ENCODE peak calls at places on chromosomes 4 and X, in nine cellular contexts. One of them, this sample, is unnamed. For H3K36me3, the result is how much of the 10 kb centered on the place peaks cover.

GRCh38 chrX:77814210-77814609 is 28.2 kb upstream of the ATRX start:
- DNase-seq in brain microvascular endothelial cell: no peak
- DNase-seq in HCT116: no peak
- DNase-seq in GM23248: no peak
- DNase-seq in right lobe of liver: no peak
- DNase-seq in Peyer's patch: no peak
- DNase-seq in WERI-Rb-1: no peak
- DNase-seq in kidney: no peak
- DNase-seq in mucosa of descending colon: no peak
- DNase-seq in this sample: no peak

GRCh38 chr4:87321888-87322287 is 794 bp downstream of the HSD17B13 start:
- DNase-seq in mucosa of descending colon: no peak
- DNase-seq in brain microvascular endothelial cell: no peak
- DNase-seq in right lobe of liver: no peak
- DNase-seq in Peyer's patch: no peak
- DNase-seq in HCT116: no peak
- DNase-seq in WERI-Rb-1: no peak
- DNase-seq in kidney: no peak
- DNase-seq in GM23248: no peak
- DNase-seq in this sample: no peak

GRCh38 chr4:185997287-185997686 is 71.7 kb upstream of the TLR3 start:
- DNase-seq in brain microvascular endothelial cell: no peak
- DNase-seq in mucosa of descending colon: no peak
- DNase-seq in HCT116: no peak
- DNase-seq in Peyer's patch: no peak
- DNase-seq in right lobe of liver: no peak
- DNase-seq in WERI-Rb-1: no peak
- DNase-seq in kidney: no peak
- DNase-seq in GM23248: no peak
- DNase-seq in this sample: no peak

GRCh38 chr4:186958951-186959350 is 235.3 kb upstream of the FAT1 start:
- DNase-seq in WERI-Rb-1: no peak
- DNase-seq in kidney: no peak
- DNase-seq in GM23248: no peak
- DNase-seq in mucosa of descending colon: no peak
- DNase-seq in right lobe of liver: no peak
- DNase-seq in Peyer's patch: no peak
- DNase-seq in HCT116: no peak
- DNase-seq in brain microvascular endothelial cell: no peak
- DNase-seq in this sample: no peak

GRCh38 chr4:113094802-113095201 is 45.3 kb downstream of the ANK2 start:
- DNase-seq in Peyer's patch: no peak
- DNase-seq in WERI-Rb-1: no peak
- DNase-seq in brain microvascular endothelial cell: no peak
- DNase-seq in kidney: no peak
- DNase-seq in GM23248: peak
- DNase-seq in mucosa of descending colon: no peak
- DNase-seq in HCT116: peak
- DNase-seq in right lobe of liver: no peak
- DNase-seq in this sample: no peak

GRCh38 chrX:637660-638481 is 7.3 kb downstream of the SHOX start:
- DNase-seq in WERI-Rb-1: no peak
- DNase-seq in brain microvascular endothelial cell: no peak
- DNase-seq in right lobe of liver: no peak
- DNase-seq in mucosa of descending colon: no peak
- DNase-seq in Peyer's patch: no peak
- DNase-seq in GM23248: no peak
- DNase-seq in kidney: no peak
- DNase-seq in HCT116: no peak
- DNase-seq in this sample: no peak

GRCh38 chr4:151524610-151525009 is 115.6 kb downstream of the FHIP1A start:
- DNase-seq in mucosa of descending colon: no peak
- DNase-seq in GM23248: no peak
- DNase-seq in HCT116: no peak
- DNase-seq in WERI-Rb-1: no peak
- DNase-seq in Peyer's patch: no peak
- DNase-seq in brain microvascular endothelial cell: no peak
- DNase-seq in right lobe of liver: no peak
- DNase-seq in kidney: no peak
- DNase-seq in this sample: no peak

GRCh38 chrX:14476169-14476568 is 53.2 kb upstream of the GLRA2 start:
- DNase-seq in Peyer's patch: no peak
- DNase-seq in kidney: no peak
- DNase-seq in GM23248: peak
- DNase-seq in right lobe of liver: no peak
- DNase-seq in WERI-Rb-1: no peak
- DNase-seq in HCT116: no peak
- DNase-seq in brain microvascular endothelial cell: no peak
- DNase-seq in mucosa of descending colon: no peak
- DNase-seq in this sample: no peak

GRCh38 chr4:130705023-130705422 is 1609.1 kb downstream of the C4orf33 start:
- DNase-seq in mucosa of descending colon: no peak
- DNase-seq in GM23248: no peak
- DNase-seq in WERI-Rb-1: no peak
- DNase-seq in right lobe of liver: no peak
- DNase-seq in brain microvascular endothelial cell: no peak
- DNase-seq in Peyer's patch: no peak
- DNase-seq in kidney: no peak
- DNase-seq in HCT116: no peak
- DNase-seq in this sample: no peak

GRCh38 chrX:13364230-13364629 is 44.4 kb upstream of the ATXN3L start:
- DNase-seq in WERI-Rb-1: no peak
- DNase-seq in Peyer's patch: no peak
- DNase-seq in HCT116: no peak
- DNase-seq in mucosa of descending colon: no peak
- DNase-seq in GM23248: peak
- DNase-seq in kidney: no peak
- DNase-seq in right lobe of liver: no peak
- DNase-seq in brain microvascular endothelial cell: no peak
- DNase-seq in this sample: no peak

GRCh38 chr4:86156526-86156925 is 203.3 kb downstream of the MAPK10 start:
- DNase-seq in GM23248: no peak
- DNase-seq in right lobe of liver: no peak
- DNase-seq in kidney: no peak
- DNase-seq in Peyer's patch: no peak
- DNase-seq in WERI-Rb-1: no peak
- DNase-seq in brain microvascular endothelial cell: no peak
- DNase-seq in HCT116: no peak
- DNase-seq in mucosa of descending colon: no peak
- DNase-seq in this sample: no peak

GRCh38 chrX:12702509-12703091 is 88.6 kb upstream of the PRPS2 start:
- DNase-seq in mucosa of descending colon: no peak
- DNase-seq in HCT116: peak
- DNase-seq in brain microvascular endothelial cell: no peak
- DNase-seq in right lobe of liver: no peak
- DNase-seq in kidney: no peak
- DNase-seq in Peyer's patch: no peak
- DNase-seq in WERI-Rb-1: peak
- DNase-seq in GM23248: no peak
- DNase-seq in this sample: no peak

GRCh38 chrX:45238489-45238888 is 37.8 kb upstream of the DIPK2B start:
- DNase-seq in mucosa of descending colon: no peak
- DNase-seq in HCT116: no peak
- DNase-seq in WERI-Rb-1: no peak
- DNase-seq in right lobe of liver: no peak
- DNase-seq in brain microvascular endothelial cell: no peak
- DNase-seq in GM23248: no peak
- DNase-seq in Peyer's patch: no peak
- DNase-seq in kidney: no peak
- DNase-seq in this sample: no peak

GRCh38 chr4:102139132-102139573 is 206.1 kb downstream of the SLC39A8 start:
- DNase-seq in Peyer's patch: no peak
- DNase-seq in kidney: no peak
- DNase-seq in GM23248: peak
- DNase-seq in HCT116: peak
- DNase-seq in brain microvascular endothelial cell: peak
- DNase-seq in mucosa of descending colon: no peak
- DNase-seq in right lobe of liver: no peak
- DNase-seq in WERI-Rb-1: no peak
- DNase-seq in this sample: peak

GRCh38 chrX:109537324-109537665 is 651 bp downstream of the NXT2 start:
- DNase-seq in right lobe of liver: no peak
- DNase-seq in kidney: no peak
- DNase-seq in brain microvascular endothelial cell: peak
- DNase-seq in mucosa of descending colon: no peak
- DNase-seq in HCT116: no peak
- DNase-seq in WERI-Rb-1: no peak
- DNase-seq in Peyer's patch: no peak
- DNase-seq in GM23248: peak
- DNase-seq in this sample: peak

GRCh38 chr4:182593864-182594263 is 323.3 kb downstream of the DCTD start:
- DNase-seq in HCT116: no peak
- DNase-seq in kidney: no peak
- DNase-seq in mucosa of descending colon: no peak
- DNase-seq in brain microvascular endothelial cell: peak
- DNase-seq in WERI-Rb-1: no peak
- DNase-seq in Peyer's patch: no peak
- DNase-seq in right lobe of liver: no peak
- DNase-seq in GM23248: no peak
- DNase-seq in this sample: no peak

GRCh38 chr4:14184265-14184664 is 556.7 kb upstream of the BOD1L1 start:
- DNase-seq in GM23248: peak
- DNase-seq in Peyer's patch: no peak
- DNase-seq in mucosa of descending colon: no peak
- DNase-seq in WERI-Rb-1: no peak
- DNase-seq in HCT116: no peak
- DNase-seq in right lobe of liver: peak
- DNase-seq in kidney: no peak
- DNase-seq in brain microvascular endothelial cell: no peak
- DNase-seq in this sample: no peak

GRCh38 chrX:130171446-130172126 is at the start of gene RAB33A:
- DNase-seq in Peyer's patch: peak
- DNase-seq in WERI-Rb-1: no peak
- DNase-seq in right lobe of liver: peak
- DNase-seq in brain microvascular endothelial cell: no peak
- DNase-seq in mucosa of descending colon: peak
- DNase-seq in HCT116: no peak
- DNase-seq in kidney: peak
- DNase-seq in GM23248: peak
- DNase-seq in this sample: no peak

DNA sequence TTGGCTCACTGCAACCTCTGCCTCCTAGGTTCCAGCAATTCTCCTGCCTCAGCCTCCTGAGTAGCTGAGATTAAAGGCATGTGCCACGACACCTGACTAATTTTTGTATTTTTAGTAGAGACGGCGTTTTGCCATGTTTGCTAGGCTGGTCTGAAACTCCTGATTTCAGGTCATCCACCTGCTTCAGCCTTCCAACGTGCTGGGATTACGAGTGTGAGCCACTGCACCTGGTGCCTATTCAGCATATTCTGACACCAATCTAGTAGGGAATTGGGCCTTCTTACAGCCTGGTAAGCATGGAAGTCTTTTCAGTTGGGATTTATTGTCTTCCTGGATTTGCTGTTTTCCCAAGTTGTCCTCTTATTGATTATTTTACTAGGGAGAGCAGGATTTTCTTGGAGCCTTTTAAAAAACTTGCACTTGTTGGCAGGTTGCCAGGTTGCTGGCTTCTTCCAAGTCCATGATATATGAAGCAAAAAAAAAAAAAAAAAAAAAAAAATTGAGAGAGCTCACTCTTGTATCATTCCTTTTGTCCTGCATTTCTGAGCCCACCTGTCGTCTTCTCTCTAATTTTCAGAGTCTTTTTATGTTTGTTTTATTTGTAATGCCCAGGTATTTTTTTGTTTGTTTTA is 43.7 kb downstream of the TMPRSS11E start:
- DNase-seq in WERI-Rb-1: no peak
- DNase-seq in mucosa of descending colon: no peak
- DNase-seq in HCT116: no peak
- DNase-seq in GM23248: peak
- DNase-seq in Peyer's patch: no peak
- DNase-seq in kidney: no peak
- DNase-seq in right lobe of liver: no peak
- DNase-seq in brain microvascular endothelial cell: no peak
- DNase-seq in this sample: no peak
- H3K36me3 ChIP-seq in WERI-Rb-1: under half
- H3K36me3 ChIP-seq in mucosa of descending colon: under half
- H3K36me3 ChIP-seq in HCT116: under half
- H3K36me3 ChIP-seq in GM23248: under half
- H3K36me3 ChIP-seq in Peyer's patch: under half
- H3K36me3 ChIP-seq in kidney: under half
- H3K36me3 ChIP-seq in right lobe of liver: under half
- H3K36me3 ChIP-seq in brain microvascular endothelial cell: under half
- H3K36me3 ChIP-seq in this sample: under half

DNA sequence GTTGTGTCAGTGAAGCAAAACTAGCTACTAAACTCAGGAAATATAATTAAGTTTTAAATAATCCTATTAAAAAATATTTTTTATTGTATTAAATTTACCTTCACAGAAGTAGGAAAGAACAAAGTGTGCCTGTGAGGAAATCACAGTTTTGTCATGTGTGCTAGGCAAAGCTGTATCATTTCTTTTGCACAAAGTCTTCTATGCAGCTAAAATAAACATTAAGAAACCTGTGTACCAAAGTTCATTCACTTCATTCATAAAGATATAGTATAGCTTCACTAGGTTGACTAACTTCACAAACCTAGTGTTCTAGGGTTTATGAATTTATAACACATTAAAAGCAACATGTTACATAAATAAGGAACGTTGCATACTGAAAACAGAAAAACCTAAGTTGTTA is 131.0 kb downstream of the PDS5A start:
- DNase-seq in right lobe of liver: no peak
- DNase-seq in GM23248: no peak
- DNase-seq in WERI-Rb-1: no peak
- DNase-seq in Peyer's patch: no peak
- DNase-seq in brain microvascular endothelial cell: no peak
- DNase-seq in HCT116: no peak
- DNase-seq in mucosa of descending colon: no peak
- DNase-seq in kidney: no peak
- DNase-seq in this sample: no peak
- H3K36me3 ChIP-seq in right lobe of liver: under half
- H3K36me3 ChIP-seq in GM23248: under half
- H3K36me3 ChIP-seq in WERI-Rb-1: half or more
- H3K36me3 ChIP-seq in Peyer's patch: under half
- H3K36me3 ChIP-seq in brain microvascular endothelial cell: under half
- H3K36me3 ChIP-seq in HCT116: under half
- H3K36me3 ChIP-seq in mucosa of descending colon: under half
- H3K36me3 ChIP-seq in kidney: under half
- H3K36me3 ChIP-seq in this sample: half or more

GRCh38 chr4:84691800-84692199 is 108.9 kb downstream of the CDS1 start:
- DNase-seq in kidney: no peak
- DNase-seq in HCT116: no peak
- DNase-seq in mucosa of descending colon: no peak
- DNase-seq in brain microvascular endothelial cell: no peak
- DNase-seq in Peyer's patch: no peak
- DNase-seq in right lobe of liver: no peak
- DNase-seq in WERI-Rb-1: no peak
- DNase-seq in GM23248: peak
- DNase-seq in this sample: no peak
- H3K36me3 ChIP-seq in kidney: half or more
- H3K36me3 ChIP-seq in HCT116: under half
- H3K36me3 ChIP-seq in mucosa of descending colon: under half
- H3K36me3 ChIP-seq in brain microvascular endothelial cell: under half
- H3K36me3 ChIP-seq in Peyer's patch: under half
- H3K36me3 ChIP-seq in right lobe of liver: under half
- H3K36me3 ChIP-seq in WERI-Rb-1: half or more
- H3K36me3 ChIP-seq in GM23248: half or more
- H3K36me3 ChIP-seq in this sample: half or more

DNA sequence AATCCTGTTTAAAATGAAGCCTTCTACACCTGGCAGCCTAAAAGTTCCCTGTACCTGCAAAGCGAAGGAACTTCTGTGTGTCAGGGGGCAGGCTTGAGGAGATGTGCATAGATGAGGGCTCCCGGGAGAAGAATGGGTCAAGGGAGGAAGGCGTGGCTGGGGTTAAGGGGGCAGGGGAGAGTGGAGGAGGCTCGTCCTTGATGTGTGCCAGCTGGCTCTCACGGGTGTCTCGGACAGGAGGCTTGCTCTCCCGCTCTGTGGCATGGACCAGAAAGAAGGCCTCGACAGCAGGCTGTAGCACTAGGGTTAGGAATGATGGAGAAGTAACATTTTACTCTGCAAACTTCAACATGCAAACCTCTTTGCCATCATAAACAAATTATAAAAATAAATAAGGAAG is 104.6 kb upstream of the HSD17B10 start:
- DNase-seq in WERI-Rb-1: no peak
- DNase-seq in GM23248: no peak
- DNase-seq in right lobe of liver: no peak
- DNase-seq in HCT116: no peak
- DNase-seq in brain microvascular endothelial cell: no peak
- DNase-seq in Peyer's patch: no peak
- DNase-seq in mucosa of descending colon: no peak
- DNase-seq in kidney: no peak
- DNase-seq in this sample: no peak
- H3K36me3 ChIP-seq in WERI-Rb-1: half or more
- H3K36me3 ChIP-seq in GM23248: under half
- H3K36me3 ChIP-seq in right lobe of liver: under half
- H3K36me3 ChIP-seq in HCT116: under half
- H3K36me3 ChIP-seq in brain microvascular endothelial cell: half or more
- H3K36me3 ChIP-seq in Peyer's patch: under half
- H3K36me3 ChIP-seq in mucosa of descending colon: under half
- H3K36me3 ChIP-seq in kidney: half or more
- H3K36me3 ChIP-seq in this sample: half or more